ENCODE peak calls at places on chromosomes 2 and 18, in seven cellular contexts. One of them, this sample, is unnamed.

GRCh38 chr18:79953921-79954651 is 2.6 kb upstream of the SLC66A2 start:
- DNase-seq in NB4: peak; percentile 39
- DNase-seq in lung: peak; percentile 62
- DNase-seq in kidney: no peak
- DNase-seq in PC-3: no peak
- DNase-seq in testis: peak; percentile 5
- DNase-seq in left lung: no peak
- DNase-seq in this sample: no peak

GRCh38 chr2:208568203-208568602 is 161.6 kb downstream of the PTH2R start:
- DNase-seq in NB4: no peak
- DNase-seq in lung: no peak
- DNase-seq in kidney: no peak
- DNase-seq in PC-3: no peak
- DNase-seq in testis: no peak
- DNase-seq in left lung: no peak
- DNase-seq in this sample: no peak

GRCh38 chr2:156653670-156654069 is 217.5 kb downstream of the GPD2 start:
- DNase-seq in NB4: no peak
- DNase-seq in lung: no peak
- DNase-seq in kidney: no peak
- DNase-seq in PC-3: peak; percentile 72
- DNase-seq in testis: no peak
- DNase-seq in left lung: no peak
- DNase-seq in this sample: no peak

GRCh38 chr18:63440219-63440618 is 17.9 kb upstream of the VPS4B start:
- DNase-seq in NB4: no peak
- DNase-seq in lung: no peak
- DNase-seq in kidney: no peak
- DNase-seq in PC-3: peak; percentile 62
- DNase-seq in testis: peak; percentile 73
- DNase-seq in left lung: no peak
- DNase-seq in this sample: peak; percentile 28

GRCh38 chr2:60260646-60261296 is 292.7 kb downstream of the BCL11A start:
- DNase-seq in NB4: peak; percentile 77
- DNase-seq in lung: peak; percentile 64
- DNase-seq in kidney: no peak
- DNase-seq in PC-3: peak; percentile 68
- DNase-seq in testis: no peak
- DNase-seq in left lung: no peak
- DNase-seq in this sample: no peak

GRCh38 chr2:174796319-174796771 is 32.1 kb upstream of the CHRNA1 start:
- DNase-seq in NB4: no peak
- DNase-seq in lung: no peak
- DNase-seq in kidney: no peak
- DNase-seq in PC-3: no peak
- DNase-seq in testis: no peak
- DNase-seq in left lung: no peak
- DNase-seq in this sample: no peak

GRCh38 chr2:96260404-96261260 is 5.2 kb downstream of the TMEM127 start:
- DNase-seq in NB4: peak; percentile 90
- DNase-seq in lung: peak; percentile 63
- DNase-seq in kidney: no peak
- DNase-seq in PC-3: peak; percentile 91
- DNase-seq in testis: peak; percentile 72
- DNase-seq in left lung: peak; percentile 82
- DNase-seq in this sample: peak; percentile 93

GRCh38 chr2:10500601-10501361 is 52.7 kb upstream of the ODC1 start:
- DNase-seq in NB4: no peak
- DNase-seq in lung: no peak
- DNase-seq in kidney: peak; percentile 66
- DNase-seq in PC-3: peak; percentile 94
- DNase-seq in testis: no peak
- DNase-seq in left lung: peak; percentile 56
- DNase-seq in this sample: no peak

GRCh38 chr2:174716785-174717184 is 47.5 kb downstream of the CHRNA1 start:
- DNase-seq in NB4: no peak
- DNase-seq in lung: no peak
- DNase-seq in kidney: no peak
- DNase-seq in PC-3: no peak
- DNase-seq in testis: no peak
- DNase-seq in left lung: no peak
- DNase-seq in this sample: no peak

GRCh38 chr18:26547302-26548143 is 830 bp downstream of the KCTD1 start:
- DNase-seq in NB4: peak; percentile 6
- DNase-seq in lung: peak; percentile 63
- DNase-seq in kidney: peak; percentile 90
- DNase-seq in PC-3: no peak
- DNase-seq in testis: peak; percentile 79
- DNase-seq in left lung: peak; percentile 86
- DNase-seq in this sample: peak; percentile 77

GRCh38 chr2:224479826-224480225 is 77.9 kb upstream of the FAM124B start:
- DNase-seq in NB4: no peak
- DNase-seq in lung: no peak
- DNase-seq in kidney: no peak
- DNase-seq in PC-3: peak; percentile 38
- DNase-seq in testis: no peak
- DNase-seq in left lung: no peak
- DNase-seq in this sample: no peak

GRCh38 chr2:42809876-42810125 is 17.4 kb upstream of the HAAO start:
- DNase-seq in NB4: no peak
- DNase-seq in lung: peak; percentile 86
- DNase-seq in kidney: peak; percentile 96
- DNase-seq in PC-3: peak; percentile 73
- DNase-seq in testis: peak; percentile 84
- DNase-seq in left lung: peak; percentile 96
- DNase-seq in this sample: no peak

GRCh38 chr2:42810126-42810970 is 18.0 kb upstream of the HAAO start:
- DNase-seq in NB4: peak; percentile 97
- DNase-seq in lung: peak; percentile 94
- DNase-seq in kidney: peak; percentile 98
- DNase-seq in PC-3: peak; percentile 96
- DNase-seq in testis: peak; percentile 97
- DNase-seq in left lung: peak; percentile 97
- DNase-seq in this sample: peak; percentile 98

GRCh38 chr2:42808301-42808700 is 15.9 kb upstream of the HAAO start:
- DNase-seq in NB4: no peak
- DNase-seq in lung: no peak
- DNase-seq in kidney: no peak
- DNase-seq in PC-3: no peak
- DNase-seq in testis: no peak
- DNase-seq in left lung: no peak
- DNase-seq in this sample: no peak

GRCh38 chr2:42810971-42811865 is 18.8 kb upstream of the HAAO start:
- DNase-seq in NB4: peak; percentile 64
- DNase-seq in lung: peak; percentile 50
- DNase-seq in kidney: peak; percentile 87
- DNase-seq in PC-3: no peak
- DNase-seq in testis: peak; percentile 62
- DNase-seq in left lung: peak; percentile 83
- DNase-seq in this sample: peak; percentile 52

GRCh38 chr2:42809131-42809875 is 16.9 kb upstream of the HAAO start:
- DNase-seq in NB4: no peak
- DNase-seq in lung: peak; percentile 68
- DNase-seq in kidney: no peak
- DNase-seq in PC-3: no peak
- DNase-seq in testis: no peak
- DNase-seq in left lung: no peak
- DNase-seq in this sample: no peak
- TF ChIP-seq CTCF in NB4: no peak
- TF ChIP-seq CTCF in lung: no peak
- TF ChIP-seq CTCF in kidney: no peak
- TF ChIP-seq CTCF in PC-3: no peak
- TF ChIP-seq CTCF in testis: no peak
- TF ChIP-seq CTCF in left lung: peak; percentile 57
- TF ChIP-seq CTCF in this sample: peak; percentile 17

DNA sequence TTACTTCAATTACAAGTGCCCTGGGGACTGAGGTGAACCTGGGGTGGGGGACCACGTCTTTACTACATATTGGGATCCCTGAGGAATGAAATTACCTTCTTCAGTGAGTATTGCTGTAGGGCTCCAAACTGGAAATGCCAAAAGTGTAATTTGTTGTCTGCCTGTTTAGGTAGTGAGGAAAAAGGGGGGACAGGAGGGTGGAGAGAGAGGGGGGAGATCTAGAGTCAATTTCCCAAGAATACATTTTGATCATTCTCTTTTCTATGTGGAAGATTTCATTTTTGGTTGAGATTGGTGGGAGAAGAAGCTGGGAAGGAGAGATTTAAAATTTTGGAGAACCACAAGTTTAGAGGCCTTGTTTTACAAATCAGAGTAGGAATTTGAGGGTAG is 101.1 kb downstream of the SPTBN1 start:
- DNase-seq in NB4: no peak
- DNase-seq in lung: no peak
- DNase-seq in kidney: no peak
- DNase-seq in PC-3: no peak
- DNase-seq in testis: no peak
- DNase-seq in left lung: no peak
- DNase-seq in this sample: no peak
- H3K4me3 ChIP-seq in NB4: no peak overlapping the region
- H3K4me3 ChIP-seq in lung: no peak overlapping the region
- H3K4me3 ChIP-seq in kidney: peak overlapping the region; percentile 91
- H3K4me3 ChIP-seq in PC-3: peak overlapping the region; percentile 78
- H3K4me3 ChIP-seq in testis: peak overlapping the region; percentile 61
- H3K4me3 ChIP-seq in left lung: peak overlapping the region; percentile 63
- H3K4me3 ChIP-seq in this sample: peak overlapping the region; percentile 82

DNA sequence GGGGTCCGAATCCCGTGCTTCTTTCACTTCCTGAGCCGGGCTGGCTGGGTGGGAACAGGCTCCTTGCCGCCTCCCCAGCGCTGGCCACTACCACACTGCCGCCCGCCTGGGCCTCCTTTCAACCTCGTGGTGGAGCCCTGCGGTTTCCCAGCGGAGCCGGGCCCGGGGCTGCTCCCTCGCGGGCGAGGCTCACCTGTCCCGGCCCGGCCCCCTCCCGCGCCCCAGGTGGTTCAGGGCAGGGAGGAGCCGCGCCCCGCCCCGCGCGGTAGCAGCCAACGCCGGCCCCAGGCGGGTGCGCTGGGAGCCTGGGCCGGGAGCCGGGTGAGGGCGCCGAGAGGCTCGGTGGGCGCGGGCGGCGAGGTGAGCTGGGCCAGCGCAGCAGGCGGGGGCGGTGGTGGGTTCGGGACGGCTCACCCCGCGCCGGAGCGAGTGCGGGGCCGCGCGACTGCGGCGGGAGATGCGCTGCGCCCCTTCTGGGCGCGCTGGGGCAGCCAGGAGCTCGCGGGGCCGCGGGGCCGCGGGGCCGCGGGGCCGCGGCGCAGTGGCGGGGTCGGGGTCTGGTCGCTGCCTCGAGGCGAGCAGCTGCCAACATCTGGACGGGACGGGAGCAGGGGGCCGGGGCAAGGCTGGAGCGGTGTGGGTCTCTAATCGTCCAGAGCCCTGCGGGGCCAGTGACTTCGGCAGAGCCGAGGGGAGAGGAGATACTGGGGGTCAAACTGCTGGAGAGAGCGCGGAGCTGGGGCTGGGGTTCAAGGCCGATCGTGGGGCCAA is at the start of gene LYPD6B:
- DNase-seq in NB4: peak; percentile 48
- DNase-seq in lung: no peak
- DNase-seq in kidney: peak; percentile 81
- DNase-seq in PC-3: peak; percentile 63
- DNase-seq in testis: peak; percentile 52
- DNase-seq in left lung: peak; percentile 86
- DNase-seq in this sample: no peak
- TF ChIP-seq CTCF in NB4: no peak
- TF ChIP-seq CTCF in lung: no peak
- TF ChIP-seq CTCF in kidney: peak; percentile 12
- TF ChIP-seq CTCF in PC-3: no peak
- TF ChIP-seq CTCF in testis: no peak
- TF ChIP-seq CTCF in left lung: no peak
- TF ChIP-seq CTCF in this sample: no peak

GRCh38 chr2:20208487-20208882 is 16.4 kb downstream of the SDC1 start:
- DNase-seq in NB4: no peak
- DNase-seq in lung: no peak
- DNase-seq in kidney: peak; percentile 57
- DNase-seq in PC-3: no peak
- DNase-seq in testis: no peak
- DNase-seq in left lung: no peak
- DNase-seq in this sample: no peak
- H3K4me3 ChIP-seq in NB4: no peak overlapping the region
- H3K4me3 ChIP-seq in lung: no peak overlapping the region
- H3K4me3 ChIP-seq in kidney: no peak overlapping the region
- H3K4me3 ChIP-seq in PC-3: no peak overlapping the region
- H3K4me3 ChIP-seq in testis: no peak overlapping the region
- H3K4me3 ChIP-seq in left lung: no peak overlapping the region
- H3K4me3 ChIP-seq in this sample: no peak overlapping the region

GRCh38 chr2:226116346-226116745 is 683.3 kb downstream of the IRS1 start:
- DNase-seq in NB4: no peak
- DNase-seq in lung: no peak
- DNase-seq in kidney: no peak
- DNase-seq in PC-3: no peak
- DNase-seq in testis: no peak
- DNase-seq in left lung: no peak
- DNase-seq in this sample: no peak
- TF ChIP-seq CTCF in NB4: no peak
- TF ChIP-seq CTCF in lung: no peak
- TF ChIP-seq CTCF in kidney: no peak
- TF ChIP-seq CTCF in PC-3: no peak
- TF ChIP-seq CTCF in testis: no peak
- TF ChIP-seq CTCF in left lung: no peak
- TF ChIP-seq CTCF in this sample: no peak

GRCh38 chr2:118834440-118834810 is 13.0 kb downstream of the EN1 start:
- DNase-seq in NB4: no peak
- DNase-seq in lung: no peak
- DNase-seq in kidney: no peak
- DNase-seq in PC-3: no peak
- DNase-seq in testis: no peak
- DNase-seq in left lung: no peak
- DNase-seq in this sample: no peak
- H3K4me3 ChIP-seq in NB4: no peak overlapping the region
- H3K4me3 ChIP-seq in lung: no peak overlapping the region
- H3K4me3 ChIP-seq in kidney: no peak overlapping the region
- H3K4me3 ChIP-seq in PC-3: no peak overlapping the region
- H3K4me3 ChIP-seq in testis: peak overlapping the region; percentile 10
- H3K4me3 ChIP-seq in left lung: no peak overlapping the region
- H3K4me3 ChIP-seq in this sample: no peak overlapping the region

DNA sequence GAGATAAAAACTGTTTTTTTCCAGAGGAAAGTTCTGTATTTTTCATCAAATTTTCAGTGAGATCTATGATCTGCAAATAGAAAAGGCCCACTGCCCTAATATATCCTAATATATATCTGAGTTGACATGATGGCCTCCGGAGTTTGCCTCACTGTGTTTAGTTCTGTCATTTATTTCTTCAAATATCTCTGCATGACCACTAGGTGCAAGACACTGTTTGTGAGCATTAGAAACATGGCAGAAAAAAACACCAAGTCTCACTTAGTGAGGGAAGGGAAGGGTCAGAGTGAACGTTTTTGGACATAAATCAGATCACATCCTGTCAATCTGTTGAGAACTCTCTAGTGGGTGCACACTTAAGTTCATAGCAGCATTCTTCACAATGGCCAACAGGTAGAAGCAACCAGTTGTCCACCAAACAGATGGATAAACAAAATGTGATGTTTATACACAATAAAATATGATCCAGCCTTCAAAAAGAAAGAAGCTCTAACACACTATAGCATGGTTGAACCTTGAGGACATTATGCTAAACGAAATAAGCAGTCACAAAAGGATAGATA is 53.4 kb downstream of the SPIRE1 start:
- DNase-seq in NB4: no peak
- DNase-seq in lung: no peak
- DNase-seq in kidney: no peak
- DNase-seq in PC-3: no peak
- DNase-seq in testis: no peak
- DNase-seq in left lung: no peak
- DNase-seq in this sample: no peak
- TF ChIP-seq CTCF in NB4: no peak
- TF ChIP-seq CTCF in lung: no peak
- TF ChIP-seq CTCF in kidney: no peak
- TF ChIP-seq CTCF in PC-3: peak; percentile 51
- TF ChIP-seq CTCF in testis: no peak
- TF ChIP-seq CTCF in left lung: no peak
- TF ChIP-seq CTCF in this sample: peak; percentile 25

This sample was measured in cardiac fibroblast.